ENCODE peak calls at places on chromosomes 12 and 14, in eight cellular contexts. E is mucosa of gallbladder, F is left ventricle myocardium inferior, C is fibroblast of the aortic adventitia, N is COLO829, K is fibroblast of gingiva, P is GM04504, Z is cardiac fibroblast. R is an unnamed sample.
A peak's percentile ranks its signal among the peaks of the same experiment; 100 is the strongest.

GRCh38 chr12:15854916-15855315 is 27.3 kb upstream of the STRAP start:
- DNase-seq in E (no peak), F (no peak), C (no peak), N (no peak), K (no peak), P (no peak), Z (no peak), R (no peak)

GRCh38 chr12:68455676-68456345 is 123.6 kb upstream of the MDM1 start:
- DNase-seq in E (no peak), F (no peak), C (no peak), N (no peak), K (no peak), P (no peak), Z (peak; percentile 23), R (no peak)

GRCh38 chr14:100709252-100709955 is 17.3 kb upstream of the DLK1 start:
- DNase-seq in E (no peak), F (peak; percentile 39), C (peak; percentile 31), N (no peak), K (peak; percentile 19), P (peak; percentile 7), Z (no peak), R (no peak)

GRCh38 chr12:76964784-76965571 is 86.2 kb upstream of the CSRP2 start:
- DNase-seq in E (no peak), F (no peak), C (no peak), N (no peak), K (no peak), P (no peak), Z (no peak), R (no peak)

GRCh38 chr14:75232597-75232996 is 46.0 kb upstream of the FOS start:
- DNase-seq in E (no peak), F (no peak), C (no peak), N (no peak), K (no peak), P (no peak), Z (no peak), R (no peak)

GRCh38 chr12:109433618-109434017 is 43.5 kb downstream of the KCTD10 start:
- DNase-seq in E (no peak), F (peak; percentile 28), C (no peak), N (no peak), K (no peak), P (no peak), Z (no peak), R (no peak)

GRCh38 chr12:131049569-131050339 is 96.0 kb downstream of the ADGRD1 start:
- DNase-seq in E (no peak), F (no peak), C (no peak), N (no peak), K (no peak), P (no peak), Z (no peak), R (no peak)

GRCh38 chr14:104519721-104520120 is 59.8 kb upstream of the C14orf180 start:
- DNase-seq in E (no peak), F (no peak), C (no peak), N (no peak), K (no peak), P (no peak), Z (no peak), R (no peak)

GRCh38 chr14:89131004-89131750 is 285.9 kb downstream of the FOXN3 start:
- DNase-seq in E (no peak), F (no peak), C (no peak), N (no peak), K (peak; percentile 86), P (peak; percentile 31), Z (no peak), R (no peak)

GRCh38 chr12:27940756-27941402 is 31.7 kb downstream of the PTHLH start:
- DNase-seq in E (peak; percentile 65), F (peak; percentile 69), C (peak; percentile 88), N (peak; percentile 38), K (peak; percentile 58), P (peak; percentile 56), Z (peak; percentile 90), R (peak; percentile 60)

GRCh38 chr12:120010661-120011230 is 21.7 kb downstream of the BICDL1 start:
- DNase-seq in E (no peak), F (no peak), C (no peak), N (no peak), K (no peak), P (no peak), Z (no peak), R (no peak)

GRCh38 chr14:55121146-55121545 is 7.9 kb upstream of the LGALS3 start:
- DNase-seq in E (no peak), F (no peak), C (no peak), N (no peak), K (no peak), P (no peak), Z (no peak), R (no peak)

GRCh38 chr14:41062826-41063225 is 543.9 kb upstream of the LRFN5 start:
- DNase-seq in E (no peak), F (no peak), C (no peak), N (peak; percentile 1), K (no peak), P (no peak), Z (peak; percentile 1), R (no peak)

GRCh38 chr12:132161046-132161781 is 17.0 kb downstream of the NOC4L start:
- DNase-seq in E (no peak), F (peak; percentile 8), C (peak; percentile 18), N (no peak), K (peak; percentile 65), P (no peak), Z (peak; percentile 61), R (no peak)

GRCh38 chr14:54651649-54652048 is 84.7 kb downstream of the SAMD4A start:
- DNase-seq in E (no peak), F (no peak), C (peak; percentile 60), N (no peak), K (no peak), P (no peak), Z (peak; percentile 69), R (no peak)

GRCh38 chr12:30753761-30754382 is 879 bp downstream of the CAPRIN2 start:
- DNase-seq in E (no peak), F (no peak), C (peak; percentile 65), N (no peak), K (peak; percentile 27), P (no peak), Z (peak; percentile 49), R (no peak)

GRCh38 chr12:78580296-78580695 is 284.3 kb upstream of the SYT1 start:
- DNase-seq in E (no peak), F (no peak), C (no peak), N (no peak), K (no peak), P (no peak), Z (no peak), R (no peak)

GRCh38 chr12:113727651-113728061 is 238.5 kb downstream of the RBM19 start:
- DNase-seq in E (no peak), F (no peak), C (peak; percentile 78), N (no peak), K (peak; percentile 8), P (peak; percentile 5), Z (peak; percentile 66), R (no peak)

GRCh38 chr14:102777711-102778615 is 714 bp downstream of the TRAF3 start:
- DNase-seq in E (no peak), F (peak; percentile 28), C (peak; percentile 47), N (no peak), K (peak; percentile 44), P (no peak), Z (peak; percentile 45), R (no peak)

GRCh38 chr14:66114071-66114470 is 372.1 kb upstream of the CCDC196 start:
- DNase-seq in E (no peak), F (no peak), C (no peak), N (no peak), K (no peak), P (no peak), Z (no peak), R (no peak)

GRCh38 chr12:116759783-116760581 is 21.9 kb downstream of the RNFT2 start:
- DNase-seq in E (no peak), F (peak; percentile 29), C (peak; percentile 51), N (no peak), K (no peak), P (no peak), Z (peak; percentile 38), R (no peak)

GRCh38 chr14:72929316-72930080 is 3.2 kb downstream of the DCAF4 start:
- DNase-seq in E (no peak), F (no peak), C (no peak), N (no peak), K (no peak), P (no peak), Z (no peak), R (no peak)

GRCh38 chr12:29521951-29522350 is 24.5 kb upstream of the OVCH1 start:
- DNase-seq in E (no peak), F (no peak), C (peak; percentile 61), N (no peak), K (peak; percentile 34), P (no peak), Z (peak; percentile 73), R (no peak)

GRCh38 chr12:13181375-13182070 is 15.0 kb upstream of the EMP1 start:
- DNase-seq in E (no peak), F (no peak), C (no peak), N (no peak), K (no peak), P (no peak), Z (no peak), R (peak; percentile 23)

GRCh38 chr12:94534761-94535613 is 75.3 kb upstream of the CEP83 start:
- DNase-seq in E (peak; percentile 37), F (no peak), C (no peak), N (no peak), K (no peak), P (no peak), Z (no peak), R (no peak)

GRCh38 chr12:84247931-84248330 is 664.7 kb downstream of the SLC6A15 start:
- DNase-seq in E (no peak), F (no peak), C (no peak), N (no peak), K (no peak), P (no peak), Z (no peak), R (no peak)

GRCh38 chr14:86779416-86779815 is 1213.6 kb downstream of the GALC start:
- DNase-seq in E (no peak), F (no peak), C (peak; percentile 34), N (no peak), K (no peak), P (no peak), Z (peak; percentile 3), R (no peak)

GRCh38 chr14:71680733-71681387 is 251.4 kb upstream of the RGS6 start:
- DNase-seq in E (no peak), F (no peak), C (no peak), N (no peak), K (no peak), P (no peak), Z (no peak), R (no peak)

GRCh38 chr12:99985631-99986030 is 895 bp upstream of the ANKS1B start:
- DNase-seq in E (no peak), F (no peak), C (no peak), N (no peak), K (no peak), P (no peak), Z (no peak), R (no peak)

GRCh38 chr14:85607571-85608219 is 77.8 kb downstream of the FLRT2 start:
- DNase-seq in E (no peak), F (no peak), C (peak; percentile 80), N (no peak), K (peak; percentile 85), P (peak; percentile 73), Z (peak; percentile 85), R (no peak)

GRCh38 chr14:88802596-88802995 is 9.8 kb upstream of the EML5 start:
- DNase-seq in E (no peak), F (no peak), C (no peak), N (no peak), K (no peak), P (no peak), Z (no peak), R (no peak)

GRCh38 chr12:75814856-75815754 is 216.5 kb downstream of the PHLDA1 start:
- DNase-seq in E (peak; percentile 21), F (no peak), C (peak; percentile 98), N (peak; percentile 86), K (peak; percentile 97), P (peak; percentile 90), Z (peak; percentile 98), R (no peak)

GRCh38 chr12:121060149-121061001 is 21.3 kb upstream of the OASL start:
- DNase-seq in E (peak; percentile 23), F (no peak), C (peak; percentile 38), N (peak; percentile 35), K (peak; percentile 73), P (peak; percentile 26), Z (peak; percentile 62), R (no peak)

R was measured in lung.